ENCODE peak calls at places on chromosome 10, in six cellular contexts. N, J, F, V, X and T are unnamed samples.

GRCh38 chr10:107043461-107043860 is 121.0 kb downstream of the SORCS1 start:
- DNase-seq in N (no peak), J (no peak), F (no peak), V (no peak), X (no peak), T (no peak)

GRCh38 chr10:65358565-65358964 is 1567.3 kb upstream of the LRRTM3 start:
- DNase-seq in N (no peak), J (peak), F (no peak), V (no peak), X (peak), T (no peak)

GRCh38 chr10:12633776-12634390 is 284.5 kb downstream of the CAMK1D start:
- DNase-seq in N (no peak), J (no peak), F (no peak), V (no peak), X (no peak), T (no peak)

GRCh38 chr10:104029528-104029875 is 56.2 kb downstream of the COL17A1 start:
- DNase-seq in N (no peak), J (no peak), F (no peak), V (no peak), X (no peak), T (no peak)

GRCh38 chr10:78738861-78739260 is 329.9 kb upstream of the ZMIZ1 start:
- DNase-seq in N (no peak), J (no peak), F (no peak), V (no peak), X (no peak), T (no peak)

GRCh38 chr10:114571316-114571999 is 86.6 kb downstream of the ABLIM1 start:
- DNase-seq in N (no peak), J (no peak), F (no peak), V (no peak), X (peak), T (no peak)

GRCh38 chr10:120819366-120819765 is 31.8 kb upstream of the WDR11 start:
- DNase-seq in N (no peak), J (no peak), F (no peak), V (no peak), X (no peak), T (no peak)

GRCh38 chr10:128064615-128065580 is 61.3 kb downstream of the MKI67 start:
- DNase-seq in N (peak), J (no peak), F (no peak), V (peak), X (no peak), T (no peak)

GRCh38 chr10:49744091-49744685 is 17.9 kb downstream of the OGDHL start:
- DNase-seq in N (no peak), J (no peak), F (no peak), V (no peak), X (no peak), T (no peak)

GRCh38 chr10:129096340-129096984 is 370.6 kb upstream of the MGMT start:
- DNase-seq in N (no peak), J (no peak), F (no peak), V (no peak), X (no peak), T (peak)

GRCh38 chr10:71290806-71291205 is 28.3 kb upstream of the SLC29A3 start:
- DNase-seq in N (no peak), J (no peak), F (no peak), V (no peak), X (no peak), T (no peak)